ENCODE peak calls at places on chromosomes 16 and 17, in four cellular contexts. One of them, this sample, is unnamed.

GRCh38 chr16:4498546-4499195 is 22.5 kb downstream of the HMOX2 start:
- DNase-seq in dorsolateral prefrontal cortex: no peak
- DNase-seq in naive B cell: no peak
- DNase-seq in coronary artery: no peak
- DNase-seq in this sample: no peak

GRCh38 chr17:43758497-43759174 is at the start of gene SOST:
- DNase-seq in dorsolateral prefrontal cortex: no peak
- DNase-seq in naive B cell: no peak
- DNase-seq in coronary artery: no peak
- DNase-seq in this sample: no peak

GRCh38 chr17:55710829-55711496 is 11.7 kb downstream of the TMEM100 start:
- DNase-seq in dorsolateral prefrontal cortex: no peak
- DNase-seq in naive B cell: no peak
- DNase-seq in coronary artery: no peak
- DNase-seq in this sample: no peak

GRCh38 chr16:87831421-87832136 is 37.7 kb downstream of the SLC7A5 start:
- DNase-seq in dorsolateral prefrontal cortex: peak; percentile 59
- DNase-seq in naive B cell: no peak
- DNase-seq in coronary artery: no peak
- DNase-seq in this sample: no peak

GRCh38 chr17:53466733-53467132 is 356.0 kb upstream of the KIF2B start:
- DNase-seq in dorsolateral prefrontal cortex: no peak
- DNase-seq in naive B cell: no peak
- DNase-seq in coronary artery: no peak
- DNase-seq in this sample: no peak

GRCh38 chr17:5203908-5204294 is 12.2 kb upstream of the ZNF594 start:
- DNase-seq in dorsolateral prefrontal cortex: no peak
- DNase-seq in naive B cell: no peak
- DNase-seq in coronary artery: no peak
- DNase-seq in this sample: no peak

GRCh38 chr16:81105946-81106345 is 9.8 kb upstream of the GCSH start:
- DNase-seq in dorsolateral prefrontal cortex: no peak
- DNase-seq in naive B cell: no peak
- DNase-seq in coronary artery: no peak
- DNase-seq in this sample: no peak

GRCh38 chr17:49995055-49995738 is at the start of gene DLX3:
- DNase-seq in dorsolateral prefrontal cortex: no peak
- DNase-seq in naive B cell: no peak
- DNase-seq in coronary artery: peak; percentile 86
- DNase-seq in this sample: no peak

GRCh38 chr17:68384941-68385340 is 72.4 kb downstream of the WIPI1 start:
- DNase-seq in dorsolateral prefrontal cortex: no peak
- DNase-seq in naive B cell: no peak
- DNase-seq in coronary artery: peak; percentile 49
- DNase-seq in this sample: no peak

This sample was measured in frontal cortex.